ENCODE peak calls at places on chromosomes 1 and 21, in five cellular contexts. N, L, G, V and Z are unnamed samples.

GRCh38 chr1:143699731-143700130 is 272.1 kb downstream of the FAM72C start:
- DNase-seq in N (no peak), L (no peak), G (no peak), V (no peak), Z (no peak)

GRCh38 chr1:23916209-23917131 is 3.3 kb upstream of the CNR2 start:
- DNase-seq in N (peak), L (peak), G (peak), V (peak), Z (peak)

GRCh38 chr1:99133759-99134158 is 129.1 kb upstream of the PLPPR5 start:
- DNase-seq in N (no peak), L (no peak), G (no peak), V (no peak), Z (no peak)

GRCh38 chr1:26686795-26687194 is 9.0 kb upstream of the ARID1A start:
- DNase-seq in N (no peak), L (no peak), G (no peak), V (no peak), Z (no peak)

GRCh38 chr21:40054403-40054802 is 187.2 kb downstream of the PCP4 start:
- DNase-seq in N (no peak), L (no peak), G (no peak), V (no peak), Z (no peak)

GRCh38 chr1:87399701-87400100 is 71.0 kb downstream of the LMO4 start:
- DNase-seq in N (no peak), L (no peak), G (no peak), V (no peak), Z (no peak)

GRCh38 chr1:92168657-92169056 is 49.1 kb upstream of the C1orf146 start:
- DNase-seq in N (no peak), L (no peak), G (no peak), V (no peak), Z (no peak)

GRCh38 chr1:156491151-156491949 is 9.2 kb downstream of the MEF2D start:
- DNase-seq in N (no peak), L (no peak), G (no peak), V (no peak), Z (no peak)

GRCh38 chr1:43834280-43835140 is 99.1 kb upstream of the ARTN start:
- DNase-seq in N (no peak), L (no peak), G (peak), V (no peak), Z (no peak)

GRCh38 chr1:202376247-202376646 is 27.7 kb downstream of the PPP1R12B start:
- DNase-seq in N (no peak), L (no peak), G (no peak), V (no peak), Z (no peak)

GRCh38 chr1:32900956-32901822 is at the start of gene TMEM54:
- DNase-seq in N (no peak), L (peak), G (no peak), V (peak), Z (peak)

GRCh38 chr1:5225687-5226389 is 571.4 kb downstream of the AJAP1 start:
- DNase-seq in N (no peak), L (no peak), G (no peak), V (no peak), Z (no peak)

GRCh38 chr1:230624097-230624713 is 18.1 kb upstream of the COG2 start:
- DNase-seq in N (no peak), L (no peak), G (no peak), V (no peak), Z (no peak)

GRCh38 chr1:110962892-110963665 is 643 bp downstream of the LRIF1 start:
- DNase-seq in N (peak), L (peak), G (peak), V (peak), Z (peak)
- TF ChIP-seq CTCF in N (no peak), L (no peak), G (peak), V (no peak), Z (no peak)

GRCh38 chr1:66271904-66272254 is 262.1 kb upstream of the SGIP1 start:
- DNase-seq in N (no peak), L (peak), G (peak), V (no peak), Z (no peak)
- TF ChIP-seq CTCF in N (no peak), L (no peak), G (no peak), V (no peak), Z (no peak)

DNA sequence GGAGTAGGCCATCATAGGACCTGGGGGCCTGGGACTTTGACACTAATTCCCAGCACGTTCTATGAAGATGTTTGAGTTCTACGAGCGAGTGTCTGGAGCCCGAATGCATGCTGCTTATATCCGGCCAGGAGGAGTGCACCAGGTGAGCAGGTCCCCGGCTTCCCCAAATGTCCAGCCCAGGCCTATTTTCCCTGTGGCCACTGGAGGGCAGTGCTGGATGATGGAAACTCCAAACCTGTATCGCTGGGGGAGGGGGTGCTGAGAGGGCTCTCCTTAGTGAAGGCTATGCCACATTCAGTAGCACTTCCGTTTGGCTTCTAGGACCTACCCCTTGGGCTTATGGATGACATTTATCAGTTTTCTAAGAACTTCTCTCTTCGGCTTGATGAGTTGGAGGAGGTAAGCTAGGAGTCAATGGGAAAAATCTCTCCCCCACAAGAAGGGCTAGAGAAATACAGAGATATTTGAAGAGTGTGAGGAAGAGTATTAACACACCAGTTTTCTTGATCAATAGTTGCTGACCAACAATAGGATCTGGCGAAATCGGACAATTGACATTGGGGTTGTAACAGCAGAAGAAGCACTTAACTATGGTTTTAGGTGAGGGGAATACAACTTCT is 5.2 kb upstream of the FCER1G start:
- DNase-seq in N (peak), L (peak), G (peak), V (peak), Z (peak)
- TF ChIP-seq CTCF in N (peak), L (no peak), G (peak), V (peak), Z (peak)

GRCh38 chr1:51086496-51087271 is 15.3 kb upstream of the C1orf185 start:
- DNase-seq in N (no peak), L (no peak), G (no peak), V (no peak), Z (no peak)

GRCh38 chr1:51093566-51093965 is 8.5 kb upstream of the C1orf185 start:
- DNase-seq in N (no peak), L (no peak), G (no peak), V (no peak), Z (no peak)

GRCh38 chr1:51088474-51088873 is 13.6 kb upstream of the C1orf185 start:
- DNase-seq in N (no peak), L (no peak), G (no peak), V (peak), Z (peak)
- TF ChIP-seq CTCF in N (no peak), L (no peak), G (peak), V (no peak), Z (peak)

GRCh38 chr1:1228187-1228586 is 3.6 kb downstream of the SDF4 start:
- DNase-seq in N (no peak), L (no peak), G (no peak), V (no peak), Z (no peak)
- TF ChIP-seq CTCF in N (no peak), L (no peak), G (no peak), V (no peak), Z (no peak)

GRCh38 chr1:168387781-168388760 is 107.4 kb downstream of the TBX19 start:
- DNase-seq in N (no peak), L (no peak), G (no peak), V (no peak), Z (no peak)

GRCh38 chr1:168391759-168392681 is 111.3 kb downstream of the TBX19 start:
- DNase-seq in N (no peak), L (no peak), G (no peak), V (no peak), Z (no peak)

GRCh38 chr1:168386492-168386891 is 105.8 kb downstream of the TBX19 start:
- DNase-seq in N (no peak), L (no peak), G (no peak), V (no peak), Z (no peak)

GRCh38 chr1:168390261-168390660 is 109.6 kb downstream of the TBX19 start:
- DNase-seq in N (no peak), L (no peak), G (no peak), V (no peak), Z (no peak)

DNA sequence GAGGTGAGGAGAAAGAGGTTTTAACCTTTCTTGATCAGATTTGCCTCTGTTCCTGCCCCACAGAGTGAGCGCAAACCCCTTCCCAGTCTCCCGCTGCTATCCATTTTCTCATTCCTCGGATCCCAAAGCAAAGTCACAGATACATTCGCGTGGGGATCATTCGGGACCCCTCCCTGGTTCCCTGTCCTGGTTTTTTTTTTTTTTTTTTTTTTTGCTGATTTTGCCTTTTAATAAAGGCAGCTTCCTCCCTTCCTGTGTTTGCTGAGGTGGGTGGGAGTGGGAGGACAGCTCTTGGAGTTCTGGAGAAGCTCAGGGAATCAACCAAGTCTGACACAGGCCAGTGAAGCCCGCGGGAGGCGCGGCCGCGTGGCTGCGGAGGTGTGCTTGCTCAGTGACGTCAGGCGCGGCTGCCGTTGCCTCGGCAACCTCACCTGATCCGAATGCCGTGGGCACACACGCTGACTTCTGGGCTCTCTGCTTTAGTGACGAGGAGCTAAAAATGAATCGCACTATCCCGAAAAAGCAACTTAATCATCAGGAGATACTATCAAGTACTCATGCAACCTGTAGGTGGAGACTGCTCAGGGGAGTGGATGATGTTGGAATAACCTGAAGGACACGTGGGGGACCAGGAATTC is 106.4 kb downstream of the TBX19 start:
- DNase-seq in N (no peak), L (no peak), G (no peak), V (peak), Z (peak)
- TF ChIP-seq CTCF in N (peak), L (no peak), G (no peak), V (no peak), Z (no peak)

GRCh38 chr1:55844322-55844721 is 629.2 kb upstream of the USP24 start:
- DNase-seq in N (no peak), L (no peak), G (no peak), V (no peak), Z (no peak)

GRCh38 chr1:55848906-55849305 is 633.7 kb upstream of the USP24 start:
- DNase-seq in N (no peak), L (no peak), G (peak), V (no peak), Z (no peak)
- TF ChIP-seq CTCF in N (no peak), L (no peak), G (peak), V (no peak), Z (no peak)

GRCh38 chr1:221044538-221044937 is 165.3 kb downstream of the HLX start:
- DNase-seq in N (no peak), L (no peak), G (no peak), V (no peak), Z (no peak)
- TF ChIP-seq CTCF in N (no peak), L (no peak), G (no peak), V (no peak), Z (no peak)

GRCh38 chr1:3775498-3776230 is 3.1 kb downstream of the SMIM1 start:
- DNase-seq in N (peak), L (peak), G (no peak), V (peak), Z (peak)
- TF ChIP-seq CTCF in N (peak), L (no peak), G (peak), V (peak), Z (peak)

GRCh38 chr1:228166170-228166936 is 749 bp downstream of the IBA57 start:
- DNase-seq in N (peak), L (peak), G (peak), V (peak), Z (peak)
- TF ChIP-seq CTCF in N (peak), L (no peak), G (peak), V (no peak), Z (peak)